ENCODE peak calls at places on chromosomes 11 and 22, in ten cellular contexts. Q is neural crest cell, B is choroid plexus epithelial cell, J is tibial artery, Y is fibroblast of lung, Z is retinal pigment epithelial cell, P is endothelial cell, S is brain microvascular endothelial cell, A is psoas muscle, W is A673. D is an unnamed sample.

GRCh38 chr11:114308689-114309089 is 12.5 kb downstream of the NNMT start:
- DNase-seq in Q (no peak), J (peak; percentile 86), S (no peak), Z (no peak), A (no peak), W (no peak), P (no peak), B (peak; percentile 81), Y (peak; percentile 66), D (no peak)

GRCh38 chr22:19807161-19807913 is 46.8 kb downstream of the TBX1 start:
- DNase-seq in B (no peak), J (peak; percentile 46), A (no peak), P (no peak), Q (no peak), Y (no peak), Z (no peak), W (no peak), S (no peak), D (peak; percentile 31)

GRCh38 chr22:27241430-27242110 is 560.0 kb downstream of the MN1 start:
- DNase-seq in B (no peak), J (peak; percentile 84), A (no peak), Y (peak; percentile 59), Z (peak; percentile 68), S (no peak), P (no peak), W (no peak), Q (no peak), D (no peak)

GRCh38 chr11:62708423-62709261 is 1.2 kb downstream of the GNG3 start:
- DNase-seq in Z (no peak), W (no peak), B (no peak), S (no peak), Q (no peak), P (peak; percentile 8), A (no peak), Y (no peak), J (peak; percentile 72), D (peak; percentile 47)

GRCh38 chr22:40452730-40453487 is 82.5 kb downstream of the SGSM3 start:
- DNase-seq in P (no peak), Z (no peak), Y (peak; percentile 61), S (no peak), Q (no peak), B (peak; percentile 34), J (no peak), A (no peak), W (peak; percentile 41), D (no peak)

GRCh38 chr11:96741068-96741467 is 351.3 kb downstream of the JRKL start:
- DNase-seq in P (no peak), Y (peak; percentile 70), S (no peak), A (no peak), W (no peak), Z (no peak), J (no peak), B (peak; percentile 14), Q (no peak), D (no peak)

GRCh38 chr22:46031965-46032851 is 55.2 kb upstream of the WNT7B start:
- DNase-seq in P (no peak), S (no peak), B (no peak), Y (no peak), W (no peak), Z (no peak), J (peak; percentile 62), A (no peak), Q (no peak), D (no peak)

GRCh38 chr11:30984442-30984816 is 385.1 kb downstream of the DCDC1 start:
- DNase-seq in W (no peak), Y (peak; percentile 70), P (no peak), S (peak; percentile 12), B (peak; percentile 50), Q (no peak), J (no peak), A (no peak), Z (peak; percentile 58), D (no peak)

GRCh38 chr22:37748659-37749058 is 51.8 kb downstream of the TRIOBP start:
- DNase-seq in Y (no peak), P (no peak), B (no peak), W (no peak), Q (no peak), J (no peak), Z (no peak), A (no peak), S (no peak), D (no peak)

GRCh38 chr22:37750596-37751162 is 53.8 kb downstream of the TRIOBP start:
- DNase-seq in Z (no peak), A (no peak), Y (no peak), Q (no peak), B (no peak), W (no peak), J (no peak), P (no peak), S (no peak), D (no peak)

GRCh38 chr22:37749831-37750595 is 53.2 kb downstream of the TRIOBP start:
- DNase-seq in J (no peak), A (no peak), B (peak; percentile 68), Q (no peak), S (peak; percentile 61), P (no peak), W (no peak), Z (no peak), Y (peak; percentile 75), D (no peak)

GRCh38 chr22:37747715-37748100 is 50.9 kb downstream of the TRIOBP start:
- DNase-seq in Q (no peak), Z (no peak), A (no peak), J (no peak), W (no peak), P (no peak), B (peak; percentile 14), Y (no peak), S (no peak), D (no peak)

GRCh38 chr22:37749223-37749622 is 52.4 kb downstream of the TRIOBP start:
- DNase-seq in A (no peak), Z (no peak), B (no peak), Y (no peak), J (no peak), W (no peak), S (no peak), P (no peak), Q (no peak), D (no peak)
- TF ChIP-seq CTCF in A (no peak), Z (no peak), B (no peak), Y (no peak), J (no peak), W (no peak), S (no peak), P (no peak), Q (no peak), D (no peak)

DNA sequence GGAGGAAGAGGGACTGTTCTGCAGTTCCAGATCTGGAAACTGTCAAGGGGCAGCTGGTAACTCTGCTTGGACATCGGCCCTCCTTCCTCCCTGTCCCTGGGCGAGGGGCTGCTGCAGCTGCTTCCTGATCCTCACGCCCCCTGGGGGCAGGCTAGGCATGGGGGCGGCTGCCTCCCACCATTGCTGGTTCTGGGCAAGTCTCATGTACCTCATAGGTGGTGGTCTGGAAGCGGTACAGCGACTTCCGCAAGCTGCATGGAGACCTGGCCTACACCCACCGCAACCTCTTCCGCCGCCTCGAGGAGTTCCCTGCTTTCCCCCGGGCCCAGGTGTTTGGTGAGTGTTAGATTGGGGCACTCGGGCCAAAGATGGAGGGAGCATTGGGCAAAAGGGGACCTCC is 5.0 kb downstream of the SNX15 start:
- DNase-seq in J (no peak), Y (no peak), P (no peak), Q (no peak), S (no peak), B (no peak), W (no peak), Z (no peak), A (no peak), D (no peak)
- TF ChIP-seq CTCF in J (no peak), Y (no peak), P (no peak), Q (no peak), S (no peak), B (no peak), W (no peak), Z (no peak), A (no peak), D (no peak)

GRCh38 chr11:118998388-118998717 is 415 bp downstream of the CENATAC start:
- DNase-seq in Z (no peak), J (no peak), Q (no peak), A (no peak), B (no peak), S (no peak), W (no peak), P (no peak), Y (no peak), D (peak; percentile 22)

GRCh38 chr11:119000906-119001305 is 3.0 kb downstream of the CENATAC start:
- DNase-seq in Q (no peak), J (no peak), Z (no peak), A (no peak), B (no peak), P (no peak), W (no peak), S (no peak), Y (peak; percentile 53), D (no peak)

GRCh38 chr11:118996926-118997626 is 862 bp upstream of the CENATAC start:
- DNase-seq in W (peak; percentile 71), B (no peak), Z (no peak), Q (no peak), S (no peak), J (no peak), P (peak; percentile 17), A (no peak), Y (peak; percentile 17), D (no peak)

GRCh38 chr11:118998822-118999221 is 884 bp downstream of the CENATAC start:
- DNase-seq in J (no peak), Y (peak; percentile 89), W (peak; percentile 40), P (no peak), B (peak; percentile 76), Z (peak; percentile 86), S (peak; percentile 58), Q (no peak), A (no peak), D (no peak)

DNA sequence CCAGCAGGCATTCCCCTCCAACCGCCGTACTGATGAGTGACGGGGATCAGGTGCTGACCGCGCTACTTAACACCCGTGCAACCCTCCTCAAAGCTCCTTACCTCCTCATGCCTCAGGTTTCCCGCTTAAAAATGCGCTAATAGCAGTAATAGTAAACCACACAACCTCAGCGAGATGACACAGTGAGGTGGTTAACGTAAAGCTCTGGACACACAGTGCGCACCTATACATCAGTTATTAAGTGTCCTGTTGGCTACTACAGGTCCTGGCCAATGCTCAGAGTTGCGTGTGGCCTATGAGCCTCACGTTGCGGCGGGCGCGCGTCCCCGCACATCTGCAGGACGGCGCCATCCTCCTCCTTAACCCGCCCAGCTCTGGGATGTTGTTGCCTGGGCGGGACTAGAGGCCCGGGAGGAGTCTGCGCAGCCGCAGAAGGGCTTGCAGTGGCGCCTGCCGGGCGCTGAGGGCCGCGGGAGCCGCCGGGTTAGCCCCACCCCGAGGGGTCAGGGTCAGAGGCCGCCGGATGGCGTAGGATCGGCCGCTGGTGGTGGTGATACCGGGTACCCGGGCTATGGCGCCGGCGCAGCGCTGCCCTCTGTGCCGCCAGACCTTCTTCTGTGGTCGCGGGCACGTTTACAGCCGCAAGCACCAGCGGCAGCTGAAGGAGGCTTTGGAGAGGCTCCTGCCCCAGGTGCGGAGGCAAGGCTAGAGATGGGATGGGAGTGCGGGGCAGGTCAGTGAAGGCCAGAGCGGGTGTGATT is at the start of gene CENATAC:
- DNase-seq in Z (peak; percentile 39), W (peak; percentile 96), P (peak; percentile 91), A (peak; percentile 97), B (peak; percentile 86), Q (peak; percentile 96), S (peak; percentile 80), J (peak; percentile 98), Y (peak; percentile 74), D (peak; percentile 96)
- TF ChIP-seq CTCF in Z (no peak), W (peak; percentile 16), P (no peak), A (no peak), B (no peak), Q (no peak), S (no peak), J (no peak), Y (no peak), D (no peak)

GRCh38 chr11:80816966-80817365 is 1376.1 kb upstream of the TENM4 start:
- DNase-seq in W (peak; percentile 12), Q (no peak), B (no peak), A (no peak), Y (no peak), Z (no peak), P (no peak), J (no peak), S (no peak), D (no peak)

GRCh38 chr11:80826808-80827207 is 1386.0 kb upstream of the TENM4 start:
- DNase-seq in Z (no peak), A (no peak), W (no peak), J (no peak), Y (no peak), S (no peak), B (no peak), P (no peak), Q (no peak), D (no peak)

GRCh38 chr11:80816454-80816847 is 1375.6 kb upstream of the TENM4 start:
- DNase-seq in S (no peak), A (no peak), J (no peak), Q (no peak), Z (no peak), B (no peak), W (no peak), P (no peak), Y (no peak), D (no peak)

GRCh38 chr11:80822248-80822647 is 1381.4 kb upstream of the TENM4 start:
- DNase-seq in P (no peak), Q (no peak), Z (no peak), Y (no peak), S (no peak), A (no peak), W (no peak), B (no peak), J (no peak), D (no peak)
- TF ChIP-seq CTCF in P (no peak), Q (no peak), Z (no peak), Y (no peak), S (no peak), A (no peak), W (no peak), B (no peak), J (no peak), D (no peak)